ENCODE peak calls at places on chromosomes 1 and 21, in four cellular contexts. Z is H9, C is H1, S is IMR-90. P is an unnamed sample.

GRCh38 chr1:241589524-241589923 is 50.6 kb downstream of the CHML start:
- DNase-seq in S (no peak), C (no peak), Z (no peak), P (no peak)

GRCh38 chr21:44921928-44922327 is 1.2 kb upstream of the ITGB2 start:
- DNase-seq in C (no peak), Z (no peak), S (no peak), P (no peak)

GRCh38 chr1:161225534-161226319 is at the start of gene TOMM40L:
- DNase-seq in C (peak), Z (peak), S (peak), P (peak)

GRCh38 chr1:41954533-41954944 is 35.8 kb upstream of the HIVEP3 start:
- DNase-seq in C (no peak), S (peak), Z (peak), P (peak)

GRCh38 chr21:45410865-45411809 is 6.2 kb downstream of the COL18A1 start:
- DNase-seq in S (no peak), Z (no peak), C (no peak), P (no peak)

GRCh38 chr1:228039504-228039903 is 32.7 kb downstream of the WNT3A start:
- DNase-seq in Z (peak), C (peak), S (no peak), P (no peak)

GRCh38 chr1:231808116-231808515 is 181.5 kb downstream of the DISC1 start:
- DNase-seq in C (no peak), S (no peak), Z (no peak), P (no peak)

GRCh38 chr1:185567006-185567405 is 167.2 kb upstream of the HMCN1 start:
- DNase-seq in Z (no peak), S (peak), C (no peak), P (no peak)

GRCh38 chr1:230895452-230895851 is 27.1 kb upstream of the C1orf198 start:
- DNase-seq in S (no peak), Z (no peak), C (no peak), P (no peak)

GRCh38 chr1:78291443-78291842 is 199.3 kb upstream of the PTGFR start:
- DNase-seq in S (no peak), Z (no peak), C (no peak), P (no peak)

GRCh38 chr1:37850352-37850955 is 8.9 kb downstream of the MTF1 start:
- DNase-seq in Z (no peak), C (no peak), S (peak), P (no peak)
- H3K56ac ChIP-seq in Z (no peak), C (no peak), S (no peak), P (no peak)

GRCh38 chr1:3132685-3133084 is 63.7 kb downstream of the PRDM16 start:
- DNase-seq in S (no peak), Z (no peak), C (no peak), P (no peak)
- H3K56ac ChIP-seq in S (no peak), Z (no peak), C (no peak), P (no peak)

DNA sequence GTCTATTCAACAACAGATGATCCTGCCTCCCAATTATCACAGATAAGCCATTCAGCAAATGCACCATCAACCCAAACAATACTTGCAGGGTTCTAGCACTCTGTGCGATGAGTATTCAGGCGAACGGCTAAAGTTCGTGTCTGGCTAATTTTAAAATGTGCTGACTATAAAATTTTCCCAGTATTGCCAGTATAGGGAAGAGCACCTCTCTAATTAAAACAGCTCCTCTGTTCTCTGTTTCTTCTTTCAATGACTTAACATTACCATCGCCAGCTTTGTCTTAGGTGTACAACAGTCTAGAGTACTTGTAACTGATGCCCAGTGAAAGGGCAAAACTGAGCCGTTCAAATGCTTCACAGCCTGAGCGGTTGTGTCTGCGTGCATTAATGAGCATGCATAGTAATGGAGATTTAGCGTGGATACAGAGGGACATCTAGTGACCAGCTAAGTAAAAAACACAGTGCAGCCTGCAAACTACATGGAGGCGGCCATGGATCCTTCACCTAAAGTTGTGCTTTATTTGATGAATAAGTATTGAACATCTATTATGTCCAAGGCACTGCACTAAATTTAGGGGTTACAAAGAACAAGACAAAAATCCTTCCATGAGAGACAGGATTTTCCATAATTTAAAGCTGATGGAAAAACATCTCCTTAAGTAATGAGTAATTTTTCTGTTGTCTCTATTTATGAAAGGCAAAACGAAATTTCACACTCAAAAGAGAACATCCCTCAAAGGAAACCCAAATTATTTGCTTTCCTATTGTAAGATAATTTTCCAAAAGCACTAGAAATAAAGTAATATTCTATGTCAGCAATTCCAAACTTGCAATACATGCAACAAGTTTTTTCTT is 120.0 kb downstream of the SETD4 start:
- DNase-seq in S (peak), Z (peak), C (no peak), P (peak)
- H3K56ac ChIP-seq in S (no peak), Z (no peak), C (no peak), P (no peak)

GRCh38 chr1:55213029-55213884 is 1.9 kb downstream of the USP24 start:
- DNase-seq in S (no peak), Z (no peak), C (no peak), P (no peak)

GRCh38 chr1:55214214-55214902 is 806 bp downstream of the USP24 start:
- DNase-seq in S (no peak), C (peak), Z (peak), P (peak)

GRCh38 chr1:55212349-55213028 is 2.7 kb downstream of the USP24 start:
- DNase-seq in Z (no peak), S (no peak), C (no peak), P (no peak)

GRCh38 chr1:55214903-55215193 is 316 bp downstream of the USP24 start:
- DNase-seq in Z (peak), C (peak), S (peak), P (peak)

DNA sequence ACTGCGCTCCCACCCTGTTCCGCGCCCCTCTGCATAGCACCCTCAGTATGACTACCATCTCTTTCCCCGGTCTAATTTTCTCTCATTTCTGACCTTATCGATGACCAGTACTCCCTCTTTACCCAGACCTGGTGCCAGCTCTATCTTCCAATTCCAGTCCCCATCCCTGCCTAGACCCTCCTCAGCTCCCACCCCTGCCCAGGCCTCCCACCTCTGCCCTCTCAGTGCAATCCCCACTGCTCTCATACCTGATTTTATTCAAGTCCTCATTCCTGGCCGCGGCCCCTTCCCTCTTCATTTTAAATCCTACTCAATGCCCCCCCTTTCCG is 1.3 kb downstream of the USP24 start:
- DNase-seq in Z (peak), S (no peak), C (peak), P (no peak)
- H3K56ac ChIP-seq in Z (no peak), S (peak), C (no peak), P (peak)

GRCh38 chr1:31856140-31856539 is 40.3 kb upstream of the SPOCD1 start:
- DNase-seq in C (no peak), Z (no peak), S (no peak), P (no peak)
- H3K56ac ChIP-seq in C (no peak), Z (no peak), S (no peak), P (no peak)

GRCh38 chr1:8042134-8042533 is 16.0 kb upstream of the ERRFI1 start:
- DNase-seq in Z (no peak), C (no peak), S (no peak), P (no peak)
- H3K56ac ChIP-seq in Z (no peak), C (no peak), S (no peak), P (no peak)

DNA sequence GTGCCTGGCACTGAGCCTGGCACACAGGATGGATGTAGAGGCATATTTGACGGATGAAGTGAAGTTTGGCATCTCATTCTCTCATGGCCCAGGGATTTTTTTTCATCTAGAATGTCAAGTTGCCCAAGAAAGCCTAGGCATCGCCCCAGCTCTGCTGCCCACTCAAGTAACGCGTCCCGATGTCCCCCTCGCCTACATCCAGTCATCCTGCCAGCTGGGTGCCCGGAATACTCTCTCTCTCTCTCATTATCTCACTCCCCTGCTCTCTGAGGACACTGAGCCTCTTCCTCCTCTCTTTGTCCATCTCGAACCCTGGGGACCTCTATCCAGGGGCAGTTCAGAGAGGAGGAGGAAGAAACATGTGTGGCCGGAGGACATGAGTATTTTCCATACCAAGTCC is 142.3 kb upstream of the ZC3H12A start:
- DNase-seq in Z (no peak), C (no peak), S (no peak), P (no peak)
- H3K56ac ChIP-seq in Z (no peak), C (no peak), S (no peak), P (no peak)

GRCh38 chr1:913491-914252 is 10.1 kb upstream of the SAMD11 start:
- DNase-seq in S (no peak), C (peak), Z (no peak), P (no peak)

GRCh38 chr1:910881-911721 is 12.6 kb upstream of the SAMD11 start:
- DNase-seq in Z (no peak), S (peak), C (no peak), P (no peak)

GRCh38 chr1:912740-913301 is 10.9 kb upstream of the SAMD11 start:
- DNase-seq in C (peak), S (no peak), Z (peak), P (peak)

GRCh38 chr1:910311-910880 is 13.3 kb upstream of the SAMD11 start:
- DNase-seq in C (no peak), S (no peak), Z (no peak), P (no peak)

GRCh38 chr1:911875-912739 is 11.6 kb upstream of the SAMD11 start:
- DNase-seq in C (no peak), Z (no peak), S (no peak), P (no peak)
- H3K56ac ChIP-seq in C (no peak), Z (no peak), S (no peak), P (no peak)

DNA sequence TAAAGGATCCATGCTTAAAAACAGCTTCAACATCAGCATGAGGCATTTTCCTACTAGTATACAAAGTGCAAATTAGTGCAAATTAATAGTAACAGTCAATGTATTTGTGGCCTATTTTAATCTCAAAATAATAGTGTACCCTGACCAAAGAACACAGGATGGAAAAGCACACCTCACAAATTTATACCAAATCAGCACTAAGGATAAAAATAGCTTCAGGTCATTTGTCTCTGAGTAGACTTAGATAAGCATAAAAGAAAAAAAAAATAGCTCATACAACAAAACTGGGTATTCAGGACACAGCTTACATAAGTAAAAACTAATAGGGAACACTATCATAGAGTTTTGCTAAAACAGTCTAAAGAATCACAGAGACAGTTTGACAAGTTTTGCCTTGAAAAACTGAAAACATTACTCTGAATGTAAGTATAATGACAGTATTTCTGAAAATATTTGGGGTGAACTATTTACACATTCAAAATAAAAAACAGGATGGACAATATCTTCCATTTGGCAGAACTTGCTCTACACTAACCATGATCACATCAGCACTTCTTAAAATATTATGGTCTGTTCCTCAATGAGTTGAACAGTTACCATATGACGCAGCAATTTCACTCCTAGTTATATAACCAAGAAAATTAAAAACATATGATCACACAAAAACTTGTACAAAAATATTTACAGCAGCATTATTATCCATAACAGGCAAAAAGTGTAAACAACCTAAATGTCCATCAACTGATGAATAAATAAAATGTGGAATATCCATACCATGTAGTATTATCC is 46.3 kb downstream of the RNF115 start:
- DNase-seq in C (no peak), Z (no peak), S (no peak), P (no peak)
- H3K56ac ChIP-seq in C (no peak), Z (no peak), S (no peak), P (no peak)